ENCODE peak calls at places on chromosome 11, in seven cellular contexts. M, W, P, L, D, K and V are unnamed samples.

GRCh38 chr11:88886796-88887195 is 179.0 kb downstream of the GRM5 start:
- DNase-seq in M (no peak), W (peak; percentile 84), K (peak; percentile 18), P (peak; percentile 66), D (peak; percentile 76), L (peak; percentile 72), V (no peak)

GRCh38 chr11:46719048-46719542 is at the start of gene F2:
- DNase-seq in M (no peak), W (no peak), P (no peak), K (no peak), D (no peak), L (peak; percentile 83), V (no peak)

GRCh38 chr11:66328036-66328306 is 8.3 kb downstream of the RIN1 start:
- DNase-seq in K (peak; percentile 43), D (no peak), L (no peak), P (no peak), W (no peak), M (no peak), V (peak; percentile 71)

GRCh38 chr11:24348908-24349307 is 147.9 kb upstream of the LUZP2 start:
- DNase-seq in K (no peak), L (no peak), P (no peak), D (no peak), M (no peak), W (no peak), V (no peak)

GRCh38 chr11:45894555-45895247 is 9.2 kb downstream of the MAPK8IP1 start:
- DNase-seq in W (no peak), M (no peak), D (no peak), P (no peak), L (no peak), K (no peak), V (no peak)

GRCh38 chr11:116123739-116124138 is 619.5 kb upstream of the CADM1 start:
- DNase-seq in P (no peak), D (no peak), K (no peak), W (no peak), M (no peak), L (no peak), V (no peak)

GRCh38 chr11:8317164-8317563 is 53.5 kb upstream of the LMO1 start:
- DNase-seq in M (no peak), L (no peak), P (peak; percentile 3), W (no peak), K (no peak), D (no peak), V (no peak)

GRCh38 chr11:112477152-112477928 is 216.7 kb upstream of the PLET1 start:
- DNase-seq in W (no peak), L (no peak), D (no peak), P (no peak), M (no peak), K (no peak), V (no peak)

GRCh38 chr11:84091212-84091986 is 805.2 kb upstream of the CCDC90B start:
- DNase-seq in M (no peak), D (no peak), W (peak; percentile 21), K (no peak), L (no peak), P (no peak), V (no peak)

GRCh38 chr11:62340269-62340901 is 3.1 kb downstream of the ASRGL1 start:
- DNase-seq in P (peak; percentile 64), K (peak; percentile 58), W (peak; percentile 77), L (peak; percentile 58), M (no peak), D (peak; percentile 58), V (peak; percentile 46)

GRCh38 chr11:3807856-3808845 is at the start of gene PGAP2:
- DNase-seq in M (peak; percentile 87), K (peak; percentile 59), P (peak; percentile 55), D (peak; percentile 68), L (peak; percentile 87), W (peak; percentile 91), V (peak; percentile 59)

GRCh38 chr11:46537851-46538295 is 56.0 kb downstream of the AMBRA1 start:
- DNase-seq in K (peak; percentile 51), W (peak; percentile 97), P (peak; percentile 85), M (no peak), L (peak; percentile 80), D (peak; percentile 80), V (peak; percentile 33)

GRCh38 chr11:103923473-103923931 is 112.9 kb upstream of the DDI1 start:
- DNase-seq in D (no peak), P (no peak), L (peak; percentile 80), K (no peak), W (peak; percentile 7), M (no peak), V (no peak)

GRCh38 chr11:95977534-95978174 is 53.7 kb upstream of the MTMR2 start:
- DNase-seq in P (peak; percentile 83), L (no peak), D (no peak), W (no peak), M (no peak), K (no peak), V (no peak)

GRCh38 chr11:32032478-32032877 is 58.4 kb upstream of the RCN1 start:
- DNase-seq in K (no peak), L (no peak), P (no peak), D (no peak), W (no peak), M (no peak), V (no peak)

GRCh38 chr11:1001682-1002081 is 34.8 kb downstream of the MUC6 start:
- DNase-seq in W (no peak), M (no peak), L (no peak), P (no peak), K (no peak), D (no peak), V (no peak)

GRCh38 chr11:130162733-130163132 is 3.2 kb downstream of the ST14 start:
- DNase-seq in M (no peak), P (no peak), W (no peak), L (no peak), D (peak; percentile 58), K (no peak), V (no peak)

GRCh38 chr11:96124155-96124554 is 200.2 kb upstream of the MTMR2 start:
- DNase-seq in K (no peak), L (no peak), W (no peak), M (no peak), P (no peak), D (no peak), V (no peak)

GRCh38 chr11:69000831-69001245 is 12.2 kb downstream of the MRGPRF start:
- DNase-seq in D (no peak), M (no peak), K (no peak), W (peak; percentile 37), P (peak; percentile 85), L (no peak), V (no peak)
- TF ChIP-seq CTCF in D (peak; percentile 42), M (peak; percentile 46), K (no peak), W (peak; percentile 7), P (peak; percentile 74), L (peak; percentile 59), V (no peak)

GRCh38 chr11:122756417-122756816 is 81.9 kb upstream of the CRTAM start:
- DNase-seq in K (peak; percentile 64), D (peak; percentile 91), P (no peak), L (no peak), W (no peak), M (peak; percentile 75), V (peak; percentile 65)
- TF ChIP-seq CTCF in K (peak; percentile 63), D (peak; percentile 93), P (peak; percentile 14), L (no peak), W (peak; percentile 16), M (peak; percentile 38), V (peak; percentile 64)

GRCh38 chr11:2777871-2778629 is 78.3 kb upstream of the KCNQ1OT1 start:
- DNase-seq in W (no peak), M (peak; percentile 64), P (no peak), L (no peak), K (peak; percentile 6), D (no peak), V (peak; percentile 14)

GRCh38 chr11:2777396-2777795 is 77.6 kb upstream of the KCNQ1OT1 start:
- DNase-seq in M (peak; percentile 56), D (no peak), L (no peak), P (peak; percentile 6), K (peak; percentile 5), W (no peak), V (no peak)

GRCh38 chr11:2779499-2779980 is 79.7 kb upstream of the KCNQ1OT1 start:
- DNase-seq in D (no peak), W (no peak), P (no peak), L (no peak), K (peak; percentile 8), M (no peak), V (peak; percentile 9)

GRCh38 chr11:2779981-2780849 is 80.4 kb upstream of the KCNQ1OT1 start:
- DNase-seq in K (peak; percentile 8), W (no peak), P (no peak), M (peak; percentile 64), D (no peak), L (no peak), V (peak; percentile 12)

DNA sequence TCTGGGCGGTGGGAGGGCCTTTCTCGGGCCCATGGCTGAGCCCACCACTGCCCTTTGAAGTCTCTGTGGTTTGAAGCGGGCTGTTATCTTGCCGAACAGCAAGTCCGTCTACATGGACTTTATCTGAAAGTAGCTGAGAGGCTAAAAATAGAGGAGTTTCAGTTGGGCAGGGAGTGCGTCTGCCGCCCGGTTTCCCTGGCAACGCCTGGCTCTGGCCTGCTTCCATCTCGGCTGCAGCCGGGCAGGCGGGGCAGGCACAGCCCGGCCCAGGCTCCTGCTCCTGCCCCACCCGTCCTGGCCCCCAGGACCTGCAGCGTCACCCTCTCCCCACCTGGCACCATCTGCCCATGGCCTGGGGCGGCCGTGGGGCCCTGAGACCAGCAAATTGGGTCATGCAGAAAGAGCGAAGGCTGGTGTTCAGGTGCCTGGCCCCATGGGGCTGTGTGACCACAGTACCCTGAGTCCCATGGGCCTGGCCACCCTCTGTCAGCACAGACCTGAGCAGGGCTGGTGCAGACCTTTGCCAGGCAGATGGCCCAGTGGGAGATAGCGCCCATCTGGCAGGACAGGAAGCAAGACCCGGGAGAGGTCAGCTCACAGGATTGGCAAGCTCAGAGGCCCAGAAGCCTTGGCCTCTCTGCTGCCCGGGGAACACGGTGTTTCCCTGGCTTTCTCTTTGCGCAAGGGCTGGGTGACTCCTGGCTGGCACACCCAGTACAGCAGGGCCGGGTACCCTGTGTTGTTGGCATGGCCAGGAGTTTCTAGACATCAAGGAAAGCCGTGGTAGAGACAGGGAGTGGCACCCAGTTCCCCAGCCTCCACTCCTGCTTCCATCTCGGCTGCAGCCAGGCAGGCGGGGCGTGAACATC is 79.1 kb upstream of the KCNQ1OT1 start:
- DNase-seq in M (peak; percentile 92), L (no peak), P (peak; percentile 68), K (peak; percentile 9), W (no peak), D (no peak), V (peak; percentile 12)
- TF ChIP-seq CTCF in M (peak; percentile 31), L (no peak), P (no peak), K (no peak), W (no peak), D (no peak), V (no peak)

DNA sequence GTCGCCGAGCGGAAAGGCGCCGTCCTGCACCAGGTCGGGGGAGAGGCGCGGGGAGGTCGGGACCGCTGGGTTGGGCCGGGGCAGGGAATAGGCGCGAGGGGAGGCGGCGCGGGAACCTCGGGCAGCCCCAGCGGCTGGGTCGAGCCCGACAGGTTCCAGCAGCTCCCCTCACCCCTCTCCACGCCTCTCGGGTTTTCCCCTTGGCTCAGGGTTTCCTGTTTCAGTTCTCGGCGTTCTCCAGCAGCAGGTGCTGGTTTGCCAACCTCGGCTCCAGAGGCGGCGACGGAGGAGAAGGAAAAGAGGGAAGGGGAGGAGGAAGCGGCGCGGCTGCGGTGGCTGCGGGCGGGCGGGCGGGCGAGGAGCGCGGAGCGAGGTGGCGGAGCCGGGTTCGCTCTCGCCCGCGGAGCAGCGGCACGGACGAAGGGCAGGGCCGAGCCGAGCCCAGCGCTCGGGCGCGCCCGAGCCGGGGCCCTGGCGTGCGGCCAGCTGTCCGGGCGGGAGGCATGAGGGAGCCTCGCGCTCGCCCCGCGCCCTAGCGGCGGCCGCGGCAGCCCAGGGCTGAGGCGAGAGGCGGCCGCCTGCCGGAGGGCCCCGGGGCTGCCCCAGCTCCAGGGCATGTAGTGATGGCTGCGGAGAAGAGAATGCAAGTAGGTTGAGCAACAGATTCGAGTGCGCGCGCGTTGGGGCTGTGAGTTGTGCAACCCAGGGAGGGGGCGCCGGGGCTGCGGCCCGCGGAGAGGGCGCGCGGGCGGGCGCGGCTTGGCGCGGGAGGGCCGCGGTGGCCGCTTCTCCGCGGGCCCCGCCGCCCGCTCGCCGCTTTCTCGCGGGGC is at the start of gene ZC3H12C:
- DNase-seq in M (peak; percentile 92), D (no peak), P (peak; percentile 90), L (peak; percentile 97), W (peak; percentile 88), K (no peak), V (peak; percentile 15)
- TF ChIP-seq CTCF in M (peak; percentile 17), D (no peak), P (peak; percentile 25), L (peak; percentile 73), W (peak; percentile 39), K (no peak), V (no peak)